ENCODE peak calls at places on chromosomes 16 and 17, in eight cellular contexts. A, L, U, F, G, P, H and T are unnamed samples.

GRCh38 chr16:85331685-85332084 is 219.4 kb upstream of the CIBAR2 start:
- DNase-seq in F (no peak), U (no peak), G (peak), H (no peak), P (no peak), A (no peak), L (no peak), T (no peak)

GRCh38 chr17:19347323-19348080 is 15.0 kb downstream of the B9D1 start:
- DNase-seq in H (no peak), P (no peak), F (no peak), L (no peak), G (peak), U (no peak), A (no peak), T (no peak)

GRCh38 chr16:83967838-83968482 is at the start of gene NECAB2:
- DNase-seq in U (no peak), H (no peak), P (peak), F (peak), A (no peak), G (no peak), L (no peak), T (no peak)

GRCh38 chr17:236641-237405 is 55.4 kb upstream of the DOC2B start:
- DNase-seq in G (peak), P (no peak), A (no peak), F (no peak), L (no peak), H (no peak), U (no peak), T (no peak)

GRCh38 chr17:67215991-67216421 is 29.0 kb downstream of the HELZ start:
- DNase-seq in G (no peak), P (no peak), A (no peak), L (no peak), U (no peak), F (no peak), H (no peak), T (no peak)

GRCh38 chr17:63452979-63453551 is 7.0 kb upstream of the CYB561 start:
- DNase-seq in G (no peak), H (no peak), F (no peak), U (no peak), P (no peak), A (no peak), L (no peak), T (no peak)

GRCh38 chr17:2266045-2266864 is 37.3 kb downstream of the SMG6 start:
- DNase-seq in H (peak), A (peak), G (no peak), F (peak), L (peak), P (no peak), U (no peak), T (no peak)

GRCh38 chr16:30951785-30952184 is 2.9 kb downstream of the ORAI3 start:
- DNase-seq in P (no peak), A (no peak), H (no peak), L (no peak), G (no peak), U (no peak), F (no peak), T (no peak)

GRCh38 chr16:15827299-15827698 is 29.5 kb downstream of the MYH11 start:
- DNase-seq in F (no peak), A (no peak), H (no peak), P (no peak), U (no peak), G (no peak), L (no peak), T (no peak)

GRCh38 chr17:21369395-21369794 is 6.8 kb upstream of the KCNJ12 start:
- DNase-seq in F (no peak), L (no peak), H (no peak), U (no peak), P (no peak), A (no peak), G (no peak), T (no peak)

GRCh38 chr17:76497979-76498885 is 3.0 kb downstream of the RHBDF2 start:
- DNase-seq in H (no peak), U (no peak), A (no peak), L (no peak), G (peak), F (no peak), P (no peak), T (no peak)

GRCh38 chr17:64095144-64095882 is 34.6 kb downstream of the ERN1 start:
- DNase-seq in P (no peak), L (no peak), H (no peak), U (peak), F (no peak), G (no peak), A (no peak), T (no peak)

GRCh38 chr17:56707312-56708219 is 114.1 kb downstream of the NOG start:
- DNase-seq in P (no peak), A (no peak), L (no peak), H (no peak), G (no peak), F (no peak), U (no peak), T (no peak)

GRCh38 chr17:76442341-76443338 is 10.3 kb downstream of the UBE2O start:
- DNase-seq in L (no peak), G (no peak), A (no peak), U (no peak), F (no peak), P (no peak), H (no peak), T (no peak)

GRCh38 chr16:3173892-3174617 is 13.9 kb upstream of the OR1F1 start:
- DNase-seq in L (no peak), G (no peak), U (no peak), P (no peak), F (peak), H (no peak), A (no peak), T (no peak)

GRCh38 chr17:13864551-13864950 is 204.8 kb upstream of the COX10 start:
- DNase-seq in F (no peak), P (no peak), U (no peak), A (no peak), L (no peak), G (no peak), H (no peak), T (no peak)

GRCh38 chr17:77961741-77962140 is 3.2 kb downstream of the TNRC6C start:
- DNase-seq in P (no peak), U (no peak), F (no peak), A (no peak), L (no peak), G (no peak), H (no peak), T (no peak)

GRCh38 chr17:73711184-73711583 is 66.9 kb upstream of the SDK2 start:
- DNase-seq in U (peak), H (no peak), P (no peak), G (no peak), L (no peak), A (no peak), F (no peak), T (no peak)

GRCh38 chr16:29816694-29817441 is 916 bp downstream of the PAGR1 start:
- DNase-seq in G (peak), F (peak), H (no peak), P (peak), U (peak), L (no peak), A (peak), T (no peak)

GRCh38 chr16:16982614-16983013 is 488.1 kb downstream of the XYLT1 start:
- DNase-seq in H (peak), L (no peak), G (no peak), U (peak), P (no peak), F (no peak), A (no peak), T (no peak)